ENCODE peak calls at places on chromosomes 12 and 14, in seven cellular contexts. L is HT-29, J is NCI-H748 treated with DMSO at 0.1 percent for 48 hours, K is NCI-H1092, S is activated T-cell treated with anti-CD3 and anti-CD28 coated beads for 1 hour, N is BE2C, U is DMS153. T is an unnamed sample.
A peak's percentile ranks its signal among the peaks of the same experiment; 100 is the strongest.

GRCh38 chr12:48219635-48220034 is 16.5 kb upstream of the OR10AD1 start:
- DNase-seq in L (no peak), J (no peak), K (no peak), S (no peak), N (no peak), U (no peak), T (no peak)

GRCh38 chr14:65255583-65256443 is 153.5 kb upstream of the MAX start:
- DNase-seq in L (peak; percentile 78), J (peak; percentile 56), K (peak; percentile 22), S (no peak), N (peak; percentile 56), U (peak; percentile 39), T (peak; percentile 92)

GRCh38 chr14:78710963-78711362 is 540.8 kb downstream of the NRXN3 start:
- DNase-seq in L (no peak), J (no peak), K (no peak), S (no peak), N (no peak), U (no peak), T (no peak)

GRCh38 chr12:6199531-6200265 is 502 bp upstream of the CD9 start:
- DNase-seq in L (no peak), J (no peak), K (no peak), S (no peak), N (no peak), U (no peak), T (peak; percentile 57)

GRCh38 chr12:109765493-109765810 is 51.8 kb downstream of the FAM222A start:
- DNase-seq in L (no peak), J (no peak), K (no peak), S (no peak), N (no peak), U (no peak), T (no peak)

GRCh38 chr14:75702606-75703261 is 41.7 kb downstream of the TTLL5 start:
- DNase-seq in L (no peak), J (no peak), K (no peak), S (no peak), N (no peak), U (no peak), T (no peak)

GRCh38 chr14:61730756-61731373 is 31.4 kb upstream of the SNAPC1 start:
- DNase-seq in L (peak; percentile 13), J (no peak), K (no peak), S (no peak), N (no peak), U (no peak), T (peak; percentile 12)

GRCh38 chr12:64583395-64584172 is 26.7 kb upstream of the RASSF3 start:
- DNase-seq in L (no peak), J (no peak), K (no peak), S (no peak), N (peak; percentile 22), U (no peak), T (no peak)

GRCh38 chr12:78562358-78563205 is 302.0 kb upstream of the SYT1 start:
- DNase-seq in L (peak; percentile 47), J (peak; percentile 52), K (no peak), S (no peak), N (no peak), U (peak; percentile 61), T (peak; percentile 57)

GRCh38 chr14:36791402-36791801 is 129.7 kb downstream of the PAX9 start:
- DNase-seq in L (peak; percentile 23), J (no peak), K (no peak), S (no peak), N (no peak), U (no peak), T (peak; percentile 47)

GRCh38 chr12:94266796-94267529 is 118.6 kb downstream of the PLXNC1 start:
- DNase-seq in L (no peak), J (no peak), K (no peak), S (no peak), N (no peak), U (no peak), T (no peak)

GRCh38 chr12:632102-632696 is 31.0 kb downstream of the NINJ2 start:
- DNase-seq in L (peak; percentile 84), J (no peak), K (no peak), S (no peak), N (no peak), U (no peak), T (peak; percentile 86)

GRCh38 chr12:12443482-12443881 is 86.6 kb downstream of the BORCS5 start:
- DNase-seq in L (no peak), J (no peak), K (no peak), S (no peak), N (no peak), U (no peak), T (no peak)

GRCh38 chr14:85093631-85094330 is 436.2 kb upstream of the FLRT2 start:
- DNase-seq in L (no peak), J (no peak), K (no peak), S (no peak), N (no peak), U (no peak), T (no peak)

GRCh38 chr14:95037273-95037672 is 120.1 kb downstream of the DICER1 start:
- DNase-seq in L (no peak), J (no peak), K (no peak), S (no peak), N (no peak), U (no peak), T (no peak)

GRCh38 chr14:25056688-25057078 is 6.7 kb upstream of the STXBP6 start:
- DNase-seq in L (no peak), J (no peak), K (no peak), S (no peak), N (no peak), U (no peak), T (no peak)

GRCh38 chr14:63343878-63344277 is 25.1 kb upstream of the GPHB5 start:
- DNase-seq in L (no peak), J (no peak), K (no peak), S (no peak), N (no peak), U (no peak), T (no peak)

GRCh38 chr14:37985826-37986470 is 221.8 kb upstream of the SSTR1 start:
- DNase-seq in L (peak; percentile 54), J (peak; percentile 23), K (peak; percentile 37), S (peak; percentile 31), N (peak; percentile 61), U (peak; percentile 1), T (peak; percentile 68)

GRCh38 chr14:53391631-53392030 is 238.5 kb upstream of the DDHD1 start:
- DNase-seq in L (no peak), J (no peak), K (no peak), S (no peak), N (no peak), U (no peak), T (no peak)

GRCh38 chr12:28092396-28092795 is 97.9 kb upstream of the CCDC91 start:
- DNase-seq in L (no peak), J (no peak), K (no peak), S (no peak), N (no peak), U (no peak), T (no peak)

GRCh38 chr14:51341338-51341737 is 101.3 kb downstream of the TMX1 start:
- DNase-seq in L (no peak), J (no peak), K (no peak), S (no peak), N (no peak), U (no peak), T (peak; percentile 16)

GRCh38 chr12:113292091-113292490 is 42.8 kb downstream of the SLC8B1 start:
- DNase-seq in L (no peak), J (no peak), K (no peak), S (no peak), N (no peak), U (no peak), T (no peak)

GRCh38 chr14:69855180-69855817 is 23.9 kb upstream of the SMOC1 start:
- DNase-seq in L (no peak), J (no peak), K (no peak), S (no peak), N (no peak), U (no peak), T (peak; percentile 75)

GRCh38 chr12:82757611-82758010 is 70.9 kb downstream of the TMTC2 start:
- DNase-seq in L (no peak), J (no peak), K (no peak), S (no peak), N (no peak), U (no peak), T (no peak)

GRCh38 chr12:55724226-55724939 is 4.2 kb downstream of the RDH5 start:
- DNase-seq in L (peak; percentile 68), J (peak; percentile 20), K (no peak), S (peak; percentile 56), N (peak; percentile 81), U (no peak), T (peak; percentile 85)

GRCh38 chr14:23056956-23057756 is at the start of gene CDH24:
- DNase-seq in L (peak; percentile 42), J (no peak), K (no peak), S (peak; percentile 55), N (peak; percentile 88), U (no peak), T (no peak)

GRCh38 chr12:133231001-133231400 is 4.7 kb downstream of the ANHX start:
- DNase-seq in L (no peak), J (no peak), K (no peak), S (no peak), N (no peak), U (no peak), T (no peak)